ENCODE peak calls at places on chromosomes 11 and 22, in eight cellular contexts. W is aorta, Y is SJSA1, T is heart right ventricle, Q is fibroblast of lung, A is prostate gland, D is esophagus squamous epithelium, B is cardiac muscle cell. C is an unnamed sample.

GRCh38 chr11:60775420-60775961 is 9.6 kb upstream of the MS4A10 start:
- DNase-seq in W (peak; percentile 87), D (no peak), Q (peak; percentile 75), Y (peak; percentile 80), A (peak; percentile 87), B (peak; percentile 96), T (peak; percentile 89), C (peak; percentile 73)

GRCh38 chr11:125073616-125074483 is 10.7 kb downstream of the SLC37A2 start:
- DNase-seq in Y (no peak), A (no peak), W (no peak), B (no peak), Q (no peak), T (no peak), D (no peak), C (peak; percentile 33)

GRCh38 chr11:64241175-64241429 is 207 bp downstream of the FKBP2 start:
- DNase-seq in A (no peak), T (no peak), B (peak; percentile 100), Y (no peak), W (no peak), Q (no peak), D (no peak), C (no peak)

GRCh38 chr22:39512026-39512425 is 8.3 kb upstream of the ATF4 start:
- DNase-seq in B (no peak), Y (no peak), W (no peak), Q (no peak), T (no peak), A (no peak), D (no peak), C (peak; percentile 57)

GRCh38 chr11:128172046-128172878 is 415.1 kb downstream of the ETS1 start:
- DNase-seq in W (peak; percentile 84), Q (peak; percentile 71), Y (peak; percentile 64), D (peak; percentile 11), T (peak; percentile 87), A (peak; percentile 73), B (peak; percentile 93), C (no peak)

GRCh38 chr11:65796726-65797601 is 10.1 kb downstream of the OVOL1 start:
- DNase-seq in A (no peak), D (no peak), B (no peak), Y (no peak), Q (no peak), W (no peak), T (no peak), C (peak; percentile 49)

GRCh38 chr11:33207408-33207985 is 46.2 kb upstream of the CSTF3 start:
- DNase-seq in W (peak; percentile 50), T (peak; percentile 42), A (no peak), Q (peak; percentile 54), B (peak; percentile 76), Y (no peak), D (no peak), C (no peak)

GRCh38 chr11:109853156-109853776 is 239.9 kb upstream of the ZC3H12C start:
- DNase-seq in Q (peak; percentile 73), B (peak; percentile 90), T (no peak), D (no peak), Y (no peak), W (no peak), A (no peak), C (no peak)

GRCh38 chr22:37244114-37244921 is at the start of gene RAC2:
- DNase-seq in B (peak; percentile 87), W (peak; percentile 88), A (no peak), Y (no peak), T (peak; percentile 42), D (peak; percentile 47), Q (peak; percentile 63), C (peak; percentile 96)

GRCh38 chr11:134971381-134971780 is 559.3 kb upstream of the B3GAT1 start:
- DNase-seq in W (no peak), T (no peak), Q (no peak), Y (no peak), A (no peak), D (no peak), B (no peak), C (no peak)

GRCh38 chr11:82003671-82004148 is 730.0 kb downstream of the FAM181B start:
- DNase-seq in B (no peak), W (no peak), Q (peak; percentile 25), A (no peak), Y (peak; percentile 18), T (no peak), D (no peak), C (no peak)

GRCh38 chr22:19289475-19290161 is 1.9 kb downstream of the CLTCL1 start:
- DNase-seq in Q (peak; percentile 95), A (no peak), B (peak; percentile 79), D (no peak), T (no peak), W (no peak), Y (peak; percentile 67), C (no peak)

GRCh38 chr11:77361184-77361583 is 59.7 kb upstream of the GDPD4 start:
- DNase-seq in W (no peak), Q (peak; percentile 87), D (no peak), T (no peak), Y (peak; percentile 38), A (no peak), B (peak; percentile 32), C (no peak)

GRCh38 chr11:13685461-13686108 is 17.1 kb downstream of the FAR1 start:
- DNase-seq in Q (peak; percentile 28), D (no peak), Y (no peak), T (peak; percentile 9), W (no peak), A (no peak), B (peak; percentile 48), C (no peak)

GRCh38 chr11:47178305-47178704 is 1.6 kb upstream of the ARFGAP2 start:
- DNase-seq in B (no peak), W (no peak), T (no peak), Y (no peak), A (no peak), Q (no peak), D (no peak), C (no peak)
- H3K4me1 ChIP-seq in B (peaks cover 12% of the 10 kb centered on the region), W (no peaks in the 10 kb centered on the region), T (peaks cover 59% of the 10 kb centered on the region), Y (peaks cover 14% of the 10 kb centered on the region), A (peaks cover 6% of the 10 kb centered on the region), Q (peaks cover 13% of the 10 kb centered on the region), D (peaks cover 24% of the 10 kb centered on the region), C (peaks cover 28% of the 10 kb centered on the region)

GRCh38 chr22:46612904-46613605 is 7.1 kb upstream of the GRAMD4 start:
- DNase-seq in T (no peak), Q (no peak), B (no peak), Y (no peak), A (no peak), D (no peak), W (no peak), C (no peak)
- H3K27ac ChIP-seq in T (peak overlapping the region; percentile 72), Q (no peak overlapping the region), B (peak overlapping the region; percentile 78), Y (no peak overlapping the region), A (no peak overlapping the region), D (peak overlapping the region; percentile 34), W (no peak overlapping the region), C (peak overlapping the region; percentile 45)

DNA sequence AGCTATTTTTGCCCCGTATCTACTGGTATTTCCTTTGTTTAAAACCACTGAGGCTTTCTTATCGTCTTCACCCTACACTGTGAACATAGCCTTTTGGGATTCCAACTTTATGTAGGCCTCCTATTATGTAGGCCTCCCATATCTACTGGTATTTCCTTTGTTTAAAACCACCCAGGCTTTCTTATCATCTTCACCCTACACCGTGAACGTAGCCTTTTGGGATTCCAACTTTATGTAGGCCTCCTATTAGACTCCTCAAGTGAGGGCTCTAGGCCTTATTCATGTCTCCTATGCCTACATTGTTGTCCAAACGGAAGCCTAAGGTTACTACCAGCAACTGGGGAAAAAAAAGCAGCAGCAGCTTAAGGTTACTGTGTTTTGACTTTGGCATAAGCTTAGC is 23.7 kb downstream of the CEP295 start:
- DNase-seq in W (no peak), D (no peak), Y (no peak), T (no peak), Q (peak; percentile 6), B (peak; percentile 85), A (no peak), C (no peak)
- H3K36me3 ChIP-seq in W (no peaks in the 10 kb centered on the region), D (no peaks in the 10 kb centered on the region), Y (peaks cover 39% of the 10 kb centered on the region), T (no peaks in the 10 kb centered on the region), Q (peaks cover 3% of the 10 kb centered on the region), B (peaks cover 60% of the 10 kb centered on the region), A (peaks cover 7% of the 10 kb centered on the region), C (peaks cover 70% of the 10 kb centered on the region)

GRCh38 chr11:67418476-67419281 is 3.2 kb downstream of the CARNS1 start:
- DNase-seq in A (no peak), W (no peak), Y (no peak), D (no peak), T (peak; percentile 59), Q (no peak), B (no peak), C (no peak)

GRCh38 chr11:67417425-67417824 is 1.9 kb downstream of the CARNS1 start:
- DNase-seq in W (no peak), Q (no peak), Y (no peak), B (no peak), D (no peak), A (no peak), T (no peak), C (no peak)

GRCh38 chr11:67415501-67416304 is at the start of gene CARNS1:
- DNase-seq in A (no peak), B (no peak), W (no peak), Y (no peak), Q (no peak), T (no peak), D (no peak), C (no peak)

GRCh38 chr11:67419330-67420049 is 4.0 kb downstream of the CARNS1 start:
- DNase-seq in W (no peak), Q (no peak), D (no peak), A (no peak), Y (no peak), B (no peak), T (no peak), C (no peak)

DNA sequence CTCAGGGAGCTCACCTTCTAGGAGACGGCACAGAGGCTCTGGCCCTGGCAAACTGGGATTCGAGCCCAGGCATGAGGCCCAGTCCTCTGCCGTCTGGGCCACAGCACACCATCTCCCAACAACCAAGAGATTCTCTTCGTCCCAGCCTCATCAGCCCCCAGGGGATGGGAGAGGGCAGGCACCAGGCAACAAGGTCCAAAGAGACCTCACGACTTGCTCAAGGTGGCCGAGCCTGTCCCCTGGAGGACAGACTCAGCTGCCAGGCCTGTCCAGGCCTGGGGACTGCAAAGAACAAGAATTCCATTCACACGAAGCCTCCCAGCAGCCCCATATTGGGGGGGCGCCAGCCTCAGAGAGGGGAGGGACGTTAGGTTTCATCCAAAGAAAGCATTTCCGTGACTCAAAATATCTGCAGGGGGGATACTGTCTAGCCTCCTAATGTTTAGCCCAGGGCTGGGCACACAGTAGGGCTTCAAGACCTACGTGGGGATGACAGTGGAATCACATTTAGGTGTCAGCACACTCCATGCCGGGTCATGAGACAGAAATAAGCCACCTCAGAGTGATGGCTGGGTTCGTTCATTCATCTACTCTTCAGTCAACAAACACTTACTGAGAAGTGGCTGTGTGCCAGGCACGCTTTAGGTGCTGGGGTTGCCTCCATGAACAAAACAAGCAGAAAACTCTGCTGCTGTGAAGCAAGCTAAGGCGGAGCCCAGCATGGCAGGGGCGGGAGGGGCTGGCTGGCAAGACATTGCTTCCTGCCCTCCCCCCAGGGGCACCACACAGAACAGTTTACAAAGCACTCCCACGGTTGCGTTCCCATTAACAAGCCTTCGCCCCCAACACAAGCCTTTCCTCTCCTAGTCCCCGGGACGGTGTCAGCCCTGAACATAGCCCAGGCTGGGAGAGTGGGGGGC is 1.2 kb downstream of the CARNS1 start:
- DNase-seq in T (no peak), B (peak; percentile 35), A (peak; percentile 44), Y (no peak), Q (no peak), D (no peak), W (no peak), C (no peak)
- H3K4me1 ChIP-seq in T (peaks cover 41% of the 10 kb centered on the region), B (peaks cover 7% of the 10 kb centered on the region), A (peaks cover 11% of the 10 kb centered on the region), Y (peaks cover 26% of the 10 kb centered on the region), Q (peaks cover 5% of the 10 kb centered on the region), D (peaks cover 52% of the 10 kb centered on the region), W (no peaks in the 10 kb centered on the region), C (peaks cover 56% of the 10 kb centered on the region)

GRCh38 chr22:28922540-28923244 is 39.3 kb downstream of the ZNRF3 start:
- DNase-seq in Y (no peak), Q (no peak), B (no peak), W (no peak), A (no peak), T (no peak), D (no peak), C (no peak)
- H3K27ac ChIP-seq in Y (no peak overlapping the region), Q (no peak overlapping the region), B (no peak overlapping the region), W (peak overlapping the region; percentile 67), A (peak overlapping the region; percentile 64), T (no peak overlapping the region), D (peak overlapping the region; percentile 15), C (no peak overlapping the region)